ENCODE peak calls at places on chromosomes 3 and 15, in four cellular contexts. D, V, U and F are unnamed samples.

GRCh38 chr3:76873509-76874242 is 166.2 kb upstream of the ROBO2 start:
- DNase-seq in V (no peak), U (no peak), D (no peak), F (no peak)

GRCh38 chr3:50161320-50161719 is 6.2 kb downstream of the SEMA3F start:
- DNase-seq in D (no peak), U (no peak), V (no peak), F (no peak)

GRCh38 chr3:194281766-194282165 is 69.4 kb downstream of the CPN2 start:
- DNase-seq in D (no peak), U (no peak), V (no peak), F (no peak)

GRCh38 chr3:78666458-78666800 is 1101.4 kb downstream of the ROBO1 start:
- DNase-seq in U (peak; percentile 44), D (no peak), V (peak; percentile 63), F (no peak)

GRCh38 chr3:58572013-58572633 is 5.1 kb downstream of the FAM107A start:
- DNase-seq in D (no peak), U (no peak), V (no peak), F (no peak)

GRCh38 chr15:100887211-100887913 is 7.7 kb downstream of the ALDH1A3 start:
- DNase-seq in U (no peak), V (no peak), D (no peak), F (no peak)

GRCh38 chr3:119145500-119146167 is at the start of gene TEX55:
- DNase-seq in V (peak; percentile 61), U (peak; percentile 56), D (no peak), F (peak; percentile 50)

GRCh38 chr15:44435893-44436667 is 8.7 kb downstream of the CTDSPL2 start:
- DNase-seq in V (peak; percentile 43), U (peak; percentile 27), D (no peak), F (no peak)

GRCh38 chr15:57218826-57219576 is 157.3 kb upstream of the CGNL1 start:
- DNase-seq in U (peak; percentile 95), V (peak; percentile 96), D (no peak), F (no peak)

GRCh38 chr15:99306694-99307338 is 55.5 kb downstream of the LRRC28 start:
- DNase-seq in U (no peak), V (peak; percentile 8), D (no peak), F (no peak)

GRCh38 chr15:63299981-63300575 is 22.7 kb downstream of the APH1B start:
- DNase-seq in V (no peak), U (no peak), D (no peak), F (no peak)

GRCh38 chr3:152197937-152198336 is 70.8 kb upstream of the MBNL1 start:
- DNase-seq in U (no peak), D (no peak), V (no peak), F (no peak)

GRCh38 chr3:72408983-72409779 is 439.1 kb downstream of the SHQ1 start:
- DNase-seq in D (no peak), V (no peak), U (peak; percentile 8), F (no peak)

GRCh38 chr15:45919806-45920205 is 285.0 kb downstream of the SQOR start:
- DNase-seq in D (no peak), V (peak; percentile 8), U (peak; percentile 1), F (no peak)

GRCh38 chr3:45041666-45042065 is 15.6 kb downstream of the CLEC3B start:
- DNase-seq in D (no peak), U (no peak), V (no peak), F (no peak)

GRCh38 chr3:196194542-196194915 is 16.7 kb downstream of the ZDHHC19 start:
- DNase-seq in D (no peak), V (no peak), U (no peak), F (no peak)

GRCh38 chr15:42059661-42060476 is 34.5 kb downstream of the PLA2G4D start:
- DNase-seq in D (no peak), U (peak; percentile 46), V (peak; percentile 21), F (peak; percentile 71)

GRCh38 chr3:170040283-170040907 is 2.6 kb downstream of the GPR160 start:
- DNase-seq in U (no peak), D (no peak), V (no peak), F (no peak)
- TF ChIP-seq CTCF in U (no peak), D (no peak), V (no peak), F (no peak)

DNA sequence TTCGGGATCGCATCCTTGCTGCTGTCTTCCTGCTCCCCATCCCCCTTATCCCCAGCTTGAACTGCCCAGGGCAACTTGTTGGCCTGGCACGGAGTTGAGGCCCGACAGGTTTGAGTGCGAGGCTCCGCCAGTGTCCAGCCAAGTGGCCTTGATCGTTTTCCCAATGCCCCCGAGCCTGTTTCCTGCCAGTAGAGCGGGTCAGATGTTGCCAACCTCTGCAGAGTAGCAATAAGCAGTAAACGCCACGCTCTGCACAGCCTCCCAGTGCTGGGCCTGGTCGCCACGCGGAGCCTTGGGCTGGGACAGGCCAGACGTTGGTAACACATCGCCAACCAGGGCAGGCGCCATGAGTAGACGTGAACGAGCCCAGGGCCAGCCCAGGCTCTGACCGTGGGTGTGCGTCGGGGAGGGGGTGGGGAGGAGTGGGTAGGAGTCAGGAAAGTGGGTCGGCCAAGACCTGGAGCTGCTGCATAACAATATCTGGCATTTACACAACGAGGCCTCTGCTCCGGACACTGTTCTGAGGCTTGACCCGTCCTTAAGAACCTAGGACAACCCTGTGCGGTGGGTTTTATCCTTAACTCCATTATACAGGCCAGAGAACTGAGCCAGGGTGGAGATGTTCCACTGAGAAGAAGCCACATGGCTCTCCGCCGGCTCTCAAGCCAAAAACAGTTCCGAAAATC is 444 bp upstream of the ABHD14A start:
- DNase-seq in V (no peak), D (no peak), U (no peak), F (no peak)
- TF ChIP-seq CTCF in V (no peak), D (no peak), U (no peak), F (no peak)

GRCh38 chr3:178807694-178808093 is 263.9 kb downstream of the ZMAT3 start:
- DNase-seq in D (no peak), U (no peak), V (no peak), F (no peak)

GRCh38 chr3:178802259-178802658 is 266.0 kb downstream of the KCNMB2 start:
- DNase-seq in D (no peak), U (no peak), V (no peak), F (no peak)

GRCh38 chr3:178802993-178803693 is 266.9 kb downstream of the KCNMB2 start:
- DNase-seq in D (no peak), V (no peak), U (peak; percentile 38), F (no peak)

GRCh38 chr3:178805746-178806145 is 265.9 kb downstream of the ZMAT3 start:
- DNase-seq in V (no peak), U (no peak), D (no peak), F (no peak)

DNA sequence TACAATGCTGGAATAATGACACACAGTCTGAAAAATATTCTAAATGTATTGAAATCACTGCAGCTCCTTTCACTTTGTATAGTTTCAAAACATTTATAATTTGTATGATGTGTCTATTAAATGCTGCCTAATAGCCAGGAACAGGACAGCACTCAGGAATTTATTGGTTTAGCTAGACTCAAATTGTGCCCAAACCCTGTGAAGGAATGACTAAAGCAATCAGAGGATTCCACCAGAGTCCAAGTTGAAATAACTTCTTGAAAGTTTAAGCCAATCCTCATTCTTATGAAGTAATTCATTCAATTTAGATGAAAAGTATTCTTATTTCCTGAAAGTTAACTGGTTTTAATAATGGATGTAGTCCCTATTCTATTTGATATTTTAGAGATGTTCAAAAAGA is 267.0 kb downstream of the ZMAT3 start:
- DNase-seq in D (no peak), V (no peak), U (no peak), F (no peak)
- TF ChIP-seq CTCF in D (no peak), V (no peak), U (no peak), F (no peak)

DNA sequence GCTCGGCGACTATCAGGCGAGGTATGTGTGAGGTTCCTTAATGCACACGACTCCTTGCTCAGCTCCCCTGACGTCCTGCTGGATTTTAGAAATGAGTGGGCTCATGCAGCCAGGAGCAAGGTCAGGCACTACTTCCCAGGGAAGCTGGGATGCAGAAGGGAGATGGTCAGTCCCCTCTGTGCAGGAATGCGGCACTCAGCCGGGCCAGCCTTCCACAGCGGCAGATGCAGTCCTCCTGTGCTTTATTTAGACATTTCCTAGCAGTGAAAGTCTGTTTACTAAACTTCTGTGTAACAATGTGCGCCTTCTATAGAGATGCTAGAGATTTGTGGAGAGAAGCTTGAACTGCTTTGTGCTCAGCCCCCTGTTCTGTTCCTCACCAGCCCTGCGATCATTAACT is 252.1 kb downstream of the SLCO3A1 start:
- DNase-seq in D (no peak), V (no peak), U (no peak), F (no peak)
- TF ChIP-seq CTCF in D (no peak), V (no peak), U (no peak), F (no peak)

GRCh38 chr3:173789530-173789929 is 392.0 kb downstream of the NLGN1 start:
- DNase-seq in U (peak; percentile 29), V (peak; percentile 2), D (no peak), F (no peak)

DNA sequence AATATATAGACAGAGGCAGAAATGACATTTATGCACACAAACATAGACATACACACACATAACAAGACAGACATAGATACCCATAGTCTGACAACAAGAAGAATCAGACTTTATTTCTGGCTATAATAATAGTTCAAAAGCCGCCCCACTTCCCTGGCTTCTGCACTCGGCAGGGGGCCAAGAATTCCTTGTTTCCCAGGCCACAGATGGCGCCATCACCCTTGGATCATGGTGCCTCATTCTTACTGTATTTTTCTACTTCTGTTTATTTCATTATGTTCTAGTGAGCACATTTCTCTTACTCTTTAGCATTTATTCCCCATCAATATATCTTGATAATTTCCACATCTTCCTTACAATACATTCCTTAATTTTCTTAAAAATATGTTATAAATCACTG is 387.5 kb downstream of the NLGN1 start:
- DNase-seq in V (no peak), U (peak; percentile 10), D (no peak), F (no peak)
- TF ChIP-seq CTCF in V (no peak), U (no peak), D (no peak), F (no peak)

GRCh38 chr15:65927545-65927944 is 58.3 kb downstream of the RAB11A start:
- DNase-seq in V (no peak), U (peak; percentile 8), D (no peak), F (no peak)
- TF ChIP-seq CTCF in V (peak; percentile 19), U (peak; percentile 20), D (no peak), F (no peak)